ENCODE peak calls at places on chromosomes 5 and 9, in five cellular contexts. A, V, S, J and T are unnamed samples.
A peak's percentile ranks its signal among the peaks of the same experiment; 100 is the strongest.

GRCh38 chr5:119037496-119038215 is 33.2 kb upstream of the DMXL1 start:
- DNase-seq in A (peak; percentile 8), V (no peak), S (no peak), J (peak; percentile 80), T (no peak)

GRCh38 chr5:138334867-138335447 is 3.1 kb upstream of the FAM53C start:
- DNase-seq in A (peak; percentile 23), V (no peak), S (no peak), J (no peak), T (no peak)

GRCh38 chr9:71768388-71769174 is at the start of gene CEMIP2:
- DNase-seq in A (peak; percentile 86), V (peak; percentile 90), S (peak; percentile 84), J (peak; percentile 97), T (peak; percentile 95)

GRCh38 chr9:136247947-136248637 is 2.5 kb upstream of the QSOX2 start:
- DNase-seq in A (no peak), V (no peak), S (no peak), J (peak; percentile 65), T (no peak)

GRCh38 chr9:105299190-105299854 is 54.9 kb downstream of the SLC44A1 start:
- DNase-seq in A (peak; percentile 98), V (no peak), S (no peak), J (peak; percentile 70), T (peak; percentile 97)

GRCh38 chr9:132833451-132834130 is 44.5 kb downstream of the AK8 start:
- DNase-seq in A (no peak), V (no peak), S (no peak), J (no peak), T (no peak)

GRCh38 chr5:170070556-170071412 is 34.9 kb upstream of the FOXI1 start:
- DNase-seq in A (peak; percentile 45), V (peak; percentile 90), S (peak; percentile 32), J (peak; percentile 54), T (peak; percentile 46)

GRCh38 chr9:81113408-81114124 is 575.8 kb downstream of the TLE1 start:
- DNase-seq in A (no peak), V (no peak), S (no peak), J (peak; percentile 3), T (no peak)

DNA sequence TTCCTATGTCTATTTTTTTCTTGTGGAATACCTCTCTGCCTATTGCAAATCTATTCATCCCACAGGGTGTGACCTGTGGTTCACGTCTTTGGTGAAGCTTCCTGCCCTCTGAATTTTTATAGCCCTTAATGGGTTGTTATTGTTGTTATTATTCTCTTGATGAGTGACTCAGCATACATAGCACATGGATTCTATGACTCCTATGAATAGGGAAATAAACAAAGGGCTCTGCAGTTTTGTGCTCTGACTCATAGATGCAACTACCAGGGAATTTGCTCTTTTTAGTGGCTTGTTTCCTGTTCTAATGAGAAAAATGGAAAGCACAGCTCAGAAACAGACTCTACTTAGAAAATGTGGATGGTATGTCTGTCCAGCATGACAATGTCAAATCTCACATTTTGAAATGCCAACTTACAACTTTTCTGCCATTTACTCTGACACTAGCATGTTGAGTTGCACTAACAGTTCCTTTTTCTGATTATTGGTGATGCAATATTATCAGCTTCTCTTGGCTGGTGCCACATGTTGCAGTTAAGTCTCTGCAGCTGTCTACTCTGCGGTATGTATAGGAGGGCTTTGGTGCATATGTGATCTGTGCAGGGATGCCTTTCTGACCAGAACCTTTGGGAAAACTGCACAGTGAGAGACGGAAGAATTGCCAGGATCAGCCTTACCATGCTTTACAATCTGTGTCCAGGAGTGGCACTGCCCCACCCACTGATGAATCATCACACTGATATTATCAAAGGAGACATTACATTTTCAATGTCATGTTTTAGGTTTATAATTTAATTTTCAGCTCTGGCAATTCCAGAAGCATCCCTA is 996.4 kb upstream of the WWC1 start:
- DNase-seq in A (peak; percentile 91), V (no peak), S (no peak), J (peak; percentile 20), T (peak; percentile 96)
- H4K91ac ChIP-seq in A (peak overlapping the region; percentile 54), V (peak overlapping the region; percentile 45), S (no peak overlapping the region), J (no peak overlapping the region), T (peak overlapping the region; percentile 61)

GRCh38 chr5:176350416-176350815 is 11.1 kb downstream of the KIAA1191 start:
- DNase-seq in A (no peak), V (no peak), S (no peak), J (no peak), T (no peak)
- H3K36me3 ChIP-seq in A (peaks cover 74% of the 10 kb centered on the region), V (peaks cover 73% of the 10 kb centered on the region), S (peaks cover 99% of the 10 kb centered on the region), J (peaks cover 70% of the 10 kb centered on the region), T (peaks cover 96% of the 10 kb centered on the region)

GRCh38 chr5:76083555-76084495 is 642 bp downstream of the SV2C start:
- DNase-seq in A (no peak), V (peak; percentile 74), S (peak; percentile 46), J (peak; percentile 1), T (no peak)

GRCh38 chr5:76084496-76085285 is 1.5 kb downstream of the SV2C start:
- DNase-seq in A (no peak), V (peak; percentile 62), S (peak; percentile 54), J (no peak), T (no peak)

GRCh38 chr5:76085286-76085579 is 2.0 kb downstream of the SV2C start:
- DNase-seq in A (no peak), V (no peak), S (no peak), J (no peak), T (no peak)

GRCh38 chr5:76082790-76083554 is at the start of gene SV2C:
- DNase-seq in A (no peak), V (peak; percentile 71), S (peak; percentile 47), J (peak; percentile 6), T (peak; percentile 18)

DNA sequence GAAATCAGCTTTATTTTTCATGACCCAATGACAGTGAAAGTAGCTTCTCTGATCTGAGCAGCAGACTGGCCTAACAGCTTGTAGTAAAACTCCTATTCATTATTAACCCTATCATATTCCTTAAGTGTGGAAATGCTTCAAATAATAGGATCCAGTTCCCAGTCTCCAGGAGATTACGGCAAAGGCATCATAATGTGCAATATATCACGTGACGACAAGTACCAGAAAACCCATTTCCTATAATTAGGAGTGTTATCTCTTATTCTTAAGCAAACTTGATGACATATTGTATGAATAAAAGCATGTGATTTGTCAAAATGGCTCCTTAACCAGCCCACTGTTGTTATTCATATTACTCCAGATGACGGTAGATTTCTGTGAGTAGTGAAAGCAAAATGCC is 2.9 kb downstream of the SV2C start:
- DNase-seq in A (no peak), V (no peak), S (no peak), J (no peak), T (no peak)
- H2BK5ac ChIP-seq in A (no peak overlapping the region), V (no peak overlapping the region), S (no peak overlapping the region), J (no peak overlapping the region), T (no peak overlapping the region)

GRCh38 chr5:34475249-34475966 is 180.7 kb upstream of the RAI14 start:
- DNase-seq in A (no peak), V (no peak), S (no peak), J (no peak), T (no peak)
- H4K91ac ChIP-seq in A (no peak overlapping the region), V (peak overlapping the region; percentile 67), S (no peak overlapping the region), J (peak overlapping the region; percentile 8), T (no peak overlapping the region)